ENCODE peak calls at places on chromosomes 16 and 17, in six cellular contexts. G, N, Y, Q, S and P are unnamed samples.

GRCh38 chr16:29665294-29666077 is 2.4 kb downstream of the SPN start:
- DNase-seq in G (no peak), N (no peak), Y (no peak), Q (no peak), S (no peak), P (no peak)

GRCh38 chr16:85781685-85782370 is 17.5 kb downstream of the EMC8 start:
- DNase-seq in G (no peak), N (no peak), Y (no peak), Q (peak), S (no peak), P (no peak)

GRCh38 chr16:10501016-10501607 is 79.3 kb downstream of the EMP2 start:
- DNase-seq in G (no peak), N (no peak), Y (no peak), Q (no peak), S (no peak), P (peak)

GRCh38 chr16:77788196-77789084 is at the start of gene VAT1L:
- DNase-seq in G (no peak), N (peak), Y (peak), Q (peak), S (no peak), P (peak)

GRCh38 chr16:1520461-1520860 is 13.0 kb upstream of the TMEM204 start:
- DNase-seq in G (no peak), N (no peak), Y (no peak), Q (no peak), S (no peak), P (no peak)

GRCh38 chr16:4511441-4512082 is 27.0 kb downstream of the CDIP1 start:
- DNase-seq in G (peak), N (peak), Y (peak), Q (peak), S (no peak), P (peak)

GRCh38 chr16:1167276-1168107 is 14.6 kb downstream of the CACNA1H start:
- DNase-seq in G (no peak), N (no peak), Y (no peak), Q (no peak), S (no peak), P (no peak)

GRCh38 chr17:55063857-55064485 is 95.4 kb downstream of the STXBP4 start:
- DNase-seq in G (no peak), N (no peak), Y (no peak), Q (no peak), S (no peak), P (no peak)

GRCh38 chr16:27174007-27174406 is 29.3 kb upstream of the KDM8 start:
- DNase-seq in G (no peak), N (no peak), Y (no peak), Q (no peak), S (peak), P (peak)

GRCh38 chr17:82881900-82882714 is 42.3 kb upstream of the ZNF750 start:
- DNase-seq in G (no peak), N (no peak), Y (no peak), Q (peak), S (no peak), P (no peak)